ENCODE peak calls at places on chromosomes 2 and 18, in ten cellular contexts. One of them, this sample, is unnamed.

GRCh38 chr2:167127135-167127534 is 238.9 kb downstream of the XIRP2 start:
- DNase-seq in body of pancreas: no peak
- DNase-seq in lower lobe of right lung: no peak
- DNase-seq in adrenal gland: no peak
- DNase-seq in tibial nerve: peak; percentile 13
- DNase-seq in mammary epithelial cell: peak; percentile 30
- DNase-seq in hepatocyte: peak; percentile 15
- DNase-seq in colonic mucosa: no peak
- DNase-seq in dorsolateral prefrontal cortex: no peak
- DNase-seq in BE2C: no peak
- DNase-seq in this sample: peak; percentile 70

GRCh38 chr2:239363946-239364637 is 36.7 kb downstream of the HDAC4 start:
- DNase-seq in body of pancreas: no peak
- DNase-seq in lower lobe of right lung: peak; percentile 28
- DNase-seq in adrenal gland: no peak
- DNase-seq in tibial nerve: no peak
- DNase-seq in mammary epithelial cell: no peak
- DNase-seq in hepatocyte: no peak
- DNase-seq in colonic mucosa: no peak
- DNase-seq in dorsolateral prefrontal cortex: no peak
- DNase-seq in BE2C: no peak
- DNase-seq in this sample: no peak

GRCh38 chr18:10522574-10522973 is 3.3 kb upstream of the NAPG start:
- DNase-seq in body of pancreas: no peak
- DNase-seq in lower lobe of right lung: no peak
- DNase-seq in adrenal gland: no peak
- DNase-seq in tibial nerve: no peak
- DNase-seq in mammary epithelial cell: no peak
- DNase-seq in hepatocyte: no peak
- DNase-seq in colonic mucosa: no peak
- DNase-seq in dorsolateral prefrontal cortex: no peak
- DNase-seq in BE2C: no peak
- DNase-seq in this sample: no peak

GRCh38 chr2:132547089-132547687 is 122.8 kb downstream of the LYPD1 start:
- DNase-seq in body of pancreas: peak; percentile 83
- DNase-seq in lower lobe of right lung: peak; percentile 67
- DNase-seq in adrenal gland: peak; percentile 84
- DNase-seq in tibial nerve: peak; percentile 84
- DNase-seq in mammary epithelial cell: peak; percentile 56
- DNase-seq in hepatocyte: peak; percentile 87
- DNase-seq in colonic mucosa: peak; percentile 78
- DNase-seq in dorsolateral prefrontal cortex: peak; percentile 89
- DNase-seq in BE2C: peak; percentile 55
- DNase-seq in this sample: peak; percentile 83

GRCh38 chr2:88831792-88832248 is 140.3 kb downstream of the RPIA start:
- DNase-seq in body of pancreas: peak; percentile 56
- DNase-seq in lower lobe of right lung: peak; percentile 79
- DNase-seq in adrenal gland: peak; percentile 67
- DNase-seq in tibial nerve: peak; percentile 33
- DNase-seq in mammary epithelial cell: no peak
- DNase-seq in hepatocyte: no peak
- DNase-seq in colonic mucosa: peak; percentile 76
- DNase-seq in dorsolateral prefrontal cortex: peak; percentile 33
- DNase-seq in BE2C: peak; percentile 46
- DNase-seq in this sample: peak; percentile 34

GRCh38 chr2:45379399-45380087 is 231.5 kb downstream of the SRBD1 start:
- DNase-seq in body of pancreas: no peak
- DNase-seq in lower lobe of right lung: no peak
- DNase-seq in adrenal gland: no peak
- DNase-seq in tibial nerve: no peak
- DNase-seq in mammary epithelial cell: no peak
- DNase-seq in hepatocyte: no peak
- DNase-seq in colonic mucosa: no peak
- DNase-seq in dorsolateral prefrontal cortex: no peak
- DNase-seq in BE2C: no peak
- DNase-seq in this sample: peak; percentile 14

GRCh38 chr2:232937278-232937906 is 67.3 kb downstream of the SNORC start:
- DNase-seq in body of pancreas: no peak
- DNase-seq in lower lobe of right lung: no peak
- DNase-seq in adrenal gland: peak; percentile 62
- DNase-seq in tibial nerve: no peak
- DNase-seq in mammary epithelial cell: peak; percentile 69
- DNase-seq in hepatocyte: peak; percentile 76
- DNase-seq in colonic mucosa: no peak
- DNase-seq in dorsolateral prefrontal cortex: no peak
- DNase-seq in BE2C: peak; percentile 68
- DNase-seq in this sample: peak; percentile 57

GRCh38 chr18:8943900-8944870 is 158.3 kb upstream of the NDUFV2 start:
- DNase-seq in body of pancreas: no peak
- DNase-seq in lower lobe of right lung: no peak
- DNase-seq in adrenal gland: no peak
- DNase-seq in tibial nerve: no peak
- DNase-seq in mammary epithelial cell: peak; percentile 41
- DNase-seq in hepatocyte: no peak
- DNase-seq in colonic mucosa: no peak
- DNase-seq in dorsolateral prefrontal cortex: no peak
- DNase-seq in BE2C: no peak
- DNase-seq in this sample: peak; percentile 88

GRCh38 chr2:121247534-121247933 is 37.5 kb downstream of the TFCP2L1 start:
- DNase-seq in body of pancreas: no peak
- DNase-seq in lower lobe of right lung: no peak
- DNase-seq in adrenal gland: no peak
- DNase-seq in tibial nerve: no peak
- DNase-seq in mammary epithelial cell: no peak
- DNase-seq in hepatocyte: no peak
- DNase-seq in colonic mucosa: no peak
- DNase-seq in dorsolateral prefrontal cortex: no peak
- DNase-seq in BE2C: no peak
- DNase-seq in this sample: no peak

GRCh38 chr2:7084601-7085000 is 167.4 kb downstream of the RNF144A start:
- DNase-seq in body of pancreas: no peak
- DNase-seq in lower lobe of right lung: no peak
- DNase-seq in adrenal gland: no peak
- DNase-seq in tibial nerve: no peak
- DNase-seq in mammary epithelial cell: no peak
- DNase-seq in hepatocyte: no peak
- DNase-seq in colonic mucosa: no peak
- DNase-seq in dorsolateral prefrontal cortex: no peak
- DNase-seq in BE2C: no peak
- DNase-seq in this sample: no peak

GRCh38 chr18:31217038-31217437 is 54.4 kb upstream of the DSC1 start:
- DNase-seq in body of pancreas: no peak
- DNase-seq in lower lobe of right lung: no peak
- DNase-seq in adrenal gland: no peak
- DNase-seq in tibial nerve: no peak
- DNase-seq in mammary epithelial cell: no peak
- DNase-seq in hepatocyte: no peak
- DNase-seq in colonic mucosa: no peak
- DNase-seq in dorsolateral prefrontal cortex: no peak
- DNase-seq in BE2C: no peak
- DNase-seq in this sample: no peak

GRCh38 chr2:149595069-149595963 is 7.7 kb upstream of the MMADHC start:
- DNase-seq in body of pancreas: no peak
- DNase-seq in lower lobe of right lung: no peak
- DNase-seq in adrenal gland: no peak
- DNase-seq in tibial nerve: no peak
- DNase-seq in mammary epithelial cell: peak; percentile 31
- DNase-seq in hepatocyte: no peak
- DNase-seq in colonic mucosa: no peak
- DNase-seq in dorsolateral prefrontal cortex: no peak
- DNase-seq in BE2C: no peak
- DNase-seq in this sample: no peak

GRCh38 chr18:22348521-22349316 is 69.0 kb downstream of the CTAGE1 start:
- DNase-seq in body of pancreas: peak; percentile 69
- DNase-seq in lower lobe of right lung: peak; percentile 74
- DNase-seq in adrenal gland: peak; percentile 79
- DNase-seq in tibial nerve: no peak
- DNase-seq in mammary epithelial cell: peak; percentile 52
- DNase-seq in hepatocyte: peak; percentile 84
- DNase-seq in colonic mucosa: peak; percentile 74
- DNase-seq in dorsolateral prefrontal cortex: no peak
- DNase-seq in BE2C: no peak
- DNase-seq in this sample: peak; percentile 47

GRCh38 chr2:9752441-9753275 is 90.6 kb upstream of the TAF1B start:
- DNase-seq in body of pancreas: peak; percentile 35
- DNase-seq in lower lobe of right lung: no peak
- DNase-seq in adrenal gland: no peak
- DNase-seq in tibial nerve: no peak
- DNase-seq in mammary epithelial cell: peak; percentile 97
- DNase-seq in hepatocyte: no peak
- DNase-seq in colonic mucosa: no peak
- DNase-seq in dorsolateral prefrontal cortex: no peak
- DNase-seq in BE2C: no peak
- DNase-seq in this sample: peak; percentile 80

GRCh38 chr2:38074047-38074774 is 1.7 kb downstream of the CYP1B1 start:
- DNase-seq in body of pancreas: no peak
- DNase-seq in lower lobe of right lung: peak; percentile 61
- DNase-seq in adrenal gland: no peak
- DNase-seq in tibial nerve: no peak
- DNase-seq in mammary epithelial cell: no peak
- DNase-seq in hepatocyte: no peak
- DNase-seq in colonic mucosa: no peak
- DNase-seq in dorsolateral prefrontal cortex: no peak
- DNase-seq in BE2C: no peak
- DNase-seq in this sample: peak; percentile 25

GRCh38 chr2:120429586-120430500 is 83.9 kb downstream of the INHBB start:
- DNase-seq in body of pancreas: no peak
- DNase-seq in lower lobe of right lung: no peak
- DNase-seq in adrenal gland: no peak
- DNase-seq in tibial nerve: no peak
- DNase-seq in mammary epithelial cell: no peak
- DNase-seq in hepatocyte: no peak
- DNase-seq in colonic mucosa: no peak
- DNase-seq in dorsolateral prefrontal cortex: no peak
- DNase-seq in BE2C: no peak
- DNase-seq in this sample: no peak

GRCh38 chr2:201807452-201807980 is 1.2 kb downstream of the CDK15 start:
- DNase-seq in body of pancreas: peak; percentile 20
- DNase-seq in lower lobe of right lung: no peak
- DNase-seq in adrenal gland: peak; percentile 31
- DNase-seq in tibial nerve: peak; percentile 68
- DNase-seq in mammary epithelial cell: no peak
- DNase-seq in hepatocyte: peak; percentile 38
- DNase-seq in colonic mucosa: peak; percentile 22
- DNase-seq in dorsolateral prefrontal cortex: no peak
- DNase-seq in BE2C: peak; percentile 78
- DNase-seq in this sample: peak; percentile 81
- TF ChIP-seq CTCF in body of pancreas: no peak
- TF ChIP-seq CTCF in lower lobe of right lung: no peak
- TF ChIP-seq CTCF in adrenal gland: no peak
- TF ChIP-seq CTCF in tibial nerve: no peak
- TF ChIP-seq CTCF in mammary epithelial cell: no peak
- TF ChIP-seq CTCF in hepatocyte: no peak
- TF ChIP-seq CTCF in colonic mucosa: no peak
- TF ChIP-seq CTCF in dorsolateral prefrontal cortex: no peak
- TF ChIP-seq CTCF in BE2C: no peak
- TF ChIP-seq CTCF in this sample: no peak

GRCh38 chr2:77013932-77014331 is 508.2 kb downstream of the LRRTM4 start:
- DNase-seq in body of pancreas: no peak
- DNase-seq in lower lobe of right lung: no peak
- DNase-seq in adrenal gland: no peak
- DNase-seq in tibial nerve: no peak
- DNase-seq in mammary epithelial cell: no peak
- DNase-seq in hepatocyte: no peak
- DNase-seq in colonic mucosa: no peak
- DNase-seq in dorsolateral prefrontal cortex: no peak
- DNase-seq in BE2C: no peak
- DNase-seq in this sample: no peak
- H3K4me3 ChIP-seq in body of pancreas: no peak overlapping the region
- H3K4me3 ChIP-seq in lower lobe of right lung: no peak overlapping the region
- H3K4me3 ChIP-seq in adrenal gland: no peak overlapping the region
- H3K4me3 ChIP-seq in tibial nerve: no peak overlapping the region
- H3K4me3 ChIP-seq in mammary epithelial cell: no peak overlapping the region
- H3K4me3 ChIP-seq in hepatocyte: no peak overlapping the region
- H3K4me3 ChIP-seq in colonic mucosa: no peak overlapping the region
- H3K4me3 ChIP-seq in dorsolateral prefrontal cortex: no peak overlapping the region
- H3K4me3 ChIP-seq in BE2C: no peak overlapping the region
- H3K4me3 ChIP-seq in this sample: no peak overlapping the region

DNA sequence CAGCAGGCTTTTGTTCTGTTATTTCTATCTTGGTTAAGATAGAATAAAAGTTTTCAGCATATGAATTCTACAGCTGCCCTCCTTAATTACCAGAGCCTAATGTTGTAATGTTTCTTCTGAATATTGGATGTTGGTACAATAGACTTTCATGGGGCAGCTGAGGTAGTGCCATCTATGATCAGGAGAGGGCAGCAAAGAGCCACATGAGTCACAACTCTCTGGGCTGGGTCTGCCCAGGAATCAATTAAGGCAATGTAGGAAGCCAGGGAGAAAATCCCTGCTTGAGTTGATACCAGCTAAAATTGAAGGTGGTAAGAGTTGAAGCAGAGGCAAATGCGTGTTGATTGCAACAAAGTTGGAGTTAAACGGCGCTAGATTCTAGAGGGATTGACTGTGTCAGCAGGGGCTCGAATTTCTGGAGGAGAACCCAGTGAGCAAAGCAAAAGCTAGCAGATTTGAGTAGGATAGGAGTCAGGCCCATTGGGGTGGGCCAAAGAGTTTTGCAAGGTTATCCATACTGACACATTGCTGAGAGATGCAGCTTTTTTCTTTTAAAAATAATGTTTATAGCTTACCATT is 10.6 kb upstream of the MC5R start:
- DNase-seq in body of pancreas: peak; percentile 75
- DNase-seq in lower lobe of right lung: no peak
- DNase-seq in adrenal gland: peak; percentile 79
- DNase-seq in tibial nerve: peak; percentile 81
- DNase-seq in mammary epithelial cell: peak; percentile 44
- DNase-seq in hepatocyte: peak; percentile 80
- DNase-seq in colonic mucosa: peak; percentile 77
- DNase-seq in dorsolateral prefrontal cortex: peak; percentile 79
- DNase-seq in BE2C: peak; percentile 45
- DNase-seq in this sample: peak; percentile 70
- TF ChIP-seq CTCF in body of pancreas: peak; percentile 81
- TF ChIP-seq CTCF in lower lobe of right lung: peak; percentile 84
- TF ChIP-seq CTCF in adrenal gland: peak; percentile 80
- TF ChIP-seq CTCF in tibial nerve: peak; percentile 60
- TF ChIP-seq CTCF in mammary epithelial cell: peak; percentile 85
- TF ChIP-seq CTCF in hepatocyte: peak; percentile 80
- TF ChIP-seq CTCF in colonic mucosa: peak; percentile 76
- TF ChIP-seq CTCF in dorsolateral prefrontal cortex: peak; percentile 77
- TF ChIP-seq CTCF in BE2C: peak; percentile 78
- TF ChIP-seq CTCF in this sample: peak; percentile 86

GRCh38 chr18:48945953-48946217 is 4.9 kb downstream of the SMAD7 start:
- DNase-seq in body of pancreas: no peak
- DNase-seq in lower lobe of right lung: no peak
- DNase-seq in adrenal gland: no peak
- DNase-seq in tibial nerve: no peak
- DNase-seq in mammary epithelial cell: no peak
- DNase-seq in hepatocyte: no peak
- DNase-seq in colonic mucosa: no peak
- DNase-seq in dorsolateral prefrontal cortex: no peak
- DNase-seq in BE2C: no peak
- DNase-seq in this sample: no peak
- H3K4me3 ChIP-seq in body of pancreas: no peak overlapping the region
- H3K4me3 ChIP-seq in lower lobe of right lung: peak overlapping the region; percentile 90
- H3K4me3 ChIP-seq in adrenal gland: peak overlapping the region; percentile 12
- H3K4me3 ChIP-seq in tibial nerve: no peak overlapping the region
- H3K4me3 ChIP-seq in mammary epithelial cell: no peak overlapping the region
- H3K4me3 ChIP-seq in hepatocyte: no peak overlapping the region
- H3K4me3 ChIP-seq in colonic mucosa: no peak overlapping the region
- H3K4me3 ChIP-seq in dorsolateral prefrontal cortex: peak overlapping the region; percentile 94
- H3K4me3 ChIP-seq in BE2C: no peak overlapping the region
- H3K4me3 ChIP-seq in this sample: no peak overlapping the region